ENCODE peak calls at places on chromosomes 16 and 17, in five cellular contexts. One of them, this sample, is unnamed.

GRCh38 chr17:71349908-71350600 is 770.8 kb upstream of the SOX9 start:
- DNase-seq in heart left ventricle: no peak
- DNase-seq in nephron progenitor cell: no peak
- DNase-seq in adrenal gland: no peak
- DNase-seq in CD8-positive, alpha-beta T cell: no peak
- DNase-seq in this sample: no peak

GRCh38 chr16:23516366-23517137 is 6.3 kb upstream of the GGA2 start:
- DNase-seq in heart left ventricle: no peak
- DNase-seq in nephron progenitor cell: no peak
- DNase-seq in adrenal gland: no peak
- DNase-seq in CD8-positive, alpha-beta T cell: no peak
- DNase-seq in this sample: no peak

GRCh38 chr16:53465606-53466290 is 31.5 kb downstream of the RBL2 start:
- DNase-seq in heart left ventricle: no peak
- DNase-seq in nephron progenitor cell: no peak
- DNase-seq in adrenal gland: peak; percentile 48
- DNase-seq in CD8-positive, alpha-beta T cell: no peak
- DNase-seq in this sample: no peak

GRCh38 chr17:45132302-45132568 is at the start of gene PLCD3:
- DNase-seq in heart left ventricle: no peak
- DNase-seq in nephron progenitor cell: peak; percentile 86
- DNase-seq in adrenal gland: no peak
- DNase-seq in CD8-positive, alpha-beta T cell: no peak
- DNase-seq in this sample: no peak

GRCh38 chr17:67478266-67479118 is 101.4 kb downstream of the PITPNC1 start:
- DNase-seq in heart left ventricle: no peak
- DNase-seq in nephron progenitor cell: no peak
- DNase-seq in adrenal gland: no peak
- DNase-seq in CD8-positive, alpha-beta T cell: peak; percentile 47
- DNase-seq in this sample: no peak

GRCh38 chr17:61414141-61414935 is 14.7 kb downstream of the TBX2 start:
- DNase-seq in heart left ventricle: peak; percentile 54
- DNase-seq in nephron progenitor cell: no peak
- DNase-seq in adrenal gland: peak; percentile 65
- DNase-seq in CD8-positive, alpha-beta T cell: no peak
- DNase-seq in this sample: no peak

GRCh38 chr16:72191551-72191950 is 19.6 kb upstream of the PMFBP1 start:
- DNase-seq in heart left ventricle: no peak
- DNase-seq in nephron progenitor cell: no peak
- DNase-seq in adrenal gland: no peak
- DNase-seq in CD8-positive, alpha-beta T cell: no peak
- DNase-seq in this sample: no peak

GRCh38 chr17:28763804-28764266 is 20.0 kb downstream of the TRAF4 start:
- DNase-seq in heart left ventricle: no peak
- DNase-seq in nephron progenitor cell: peak; percentile 79
- DNase-seq in adrenal gland: peak; percentile 83
- DNase-seq in CD8-positive, alpha-beta T cell: peak; percentile 84
- DNase-seq in this sample: peak; percentile 66

GRCh38 chr16:50251375-50252081 is 14.8 kb upstream of the ADCY7 start:
- DNase-seq in heart left ventricle: no peak
- DNase-seq in nephron progenitor cell: no peak
- DNase-seq in adrenal gland: no peak
- DNase-seq in CD8-positive, alpha-beta T cell: no peak
- DNase-seq in this sample: no peak

GRCh38 chr17:20189322-20189721 is 180.2 kb downstream of the SPECC1 start:
- DNase-seq in heart left ventricle: no peak
- DNase-seq in nephron progenitor cell: no peak
- DNase-seq in adrenal gland: peak; percentile 50
- DNase-seq in CD8-positive, alpha-beta T cell: no peak
- DNase-seq in this sample: no peak

GRCh38 chr16:46908540-46909372 is 24.6 kb downstream of the GPT2 start:
- DNase-seq in heart left ventricle: peak; percentile 36
- DNase-seq in nephron progenitor cell: peak; percentile 85
- DNase-seq in adrenal gland: peak; percentile 38
- DNase-seq in CD8-positive, alpha-beta T cell: peak; percentile 74
- DNase-seq in this sample: peak; percentile 66

GRCh38 chr17:6303664-6304063 is 131.3 kb downstream of the AIPL1 start:
- DNase-seq in heart left ventricle: no peak
- DNase-seq in nephron progenitor cell: peak; percentile 85
- DNase-seq in adrenal gland: peak; percentile 20
- DNase-seq in CD8-positive, alpha-beta T cell: no peak
- DNase-seq in this sample: peak; percentile 52

GRCh38 chr16:22183901-22184614 is 21.8 kb downstream of the SDR42E2 start:
- DNase-seq in heart left ventricle: no peak
- DNase-seq in nephron progenitor cell: peak; percentile 25
- DNase-seq in adrenal gland: no peak
- DNase-seq in CD8-positive, alpha-beta T cell: no peak
- DNase-seq in this sample: no peak

GRCh38 chr16:25734473-25735100 is 42.8 kb downstream of the HS3ST4 start:
- DNase-seq in heart left ventricle: no peak
- DNase-seq in nephron progenitor cell: no peak
- DNase-seq in adrenal gland: no peak
- DNase-seq in CD8-positive, alpha-beta T cell: no peak
- DNase-seq in this sample: no peak

GRCh38 chr16:67277294-67277998 is 1.9 kb upstream of the PLEKHG4 start:
- DNase-seq in heart left ventricle: peak; percentile 72
- DNase-seq in nephron progenitor cell: no peak
- DNase-seq in adrenal gland: peak; percentile 91
- DNase-seq in CD8-positive, alpha-beta T cell: no peak
- DNase-seq in this sample: no peak

GRCh38 chr16:81468269-81468902 is 23.8 kb downstream of the CMIP start:
- DNase-seq in heart left ventricle: no peak
- DNase-seq in nephron progenitor cell: no peak
- DNase-seq in adrenal gland: no peak
- DNase-seq in CD8-positive, alpha-beta T cell: no peak
- DNase-seq in this sample: no peak

GRCh38 chr16:70380205-70380918 is 33.7 kb downstream of the DDX19A start:
- DNase-seq in heart left ventricle: peak; percentile 57
- DNase-seq in nephron progenitor cell: peak; percentile 60
- DNase-seq in adrenal gland: peak; percentile 59
- DNase-seq in CD8-positive, alpha-beta T cell: peak; percentile 80
- DNase-seq in this sample: peak; percentile 30

GRCh38 chr16:27819881-27820610 is 243.5 kb downstream of the GSG1L start:
- DNase-seq in heart left ventricle: no peak
- DNase-seq in nephron progenitor cell: no peak
- DNase-seq in adrenal gland: no peak
- DNase-seq in CD8-positive, alpha-beta T cell: no peak
- DNase-seq in this sample: no peak

GRCh38 chr17:21200590-21201301 is 13.2 kb downstream of the TMEM11 start:
- DNase-seq in heart left ventricle: no peak
- DNase-seq in nephron progenitor cell: no peak
- DNase-seq in adrenal gland: no peak
- DNase-seq in CD8-positive, alpha-beta T cell: no peak
- DNase-seq in this sample: no peak

GRCh38 chr17:1111599-1112443 is 68.0 kb downstream of the ABR start:
- DNase-seq in heart left ventricle: peak; percentile 64
- DNase-seq in nephron progenitor cell: no peak
- DNase-seq in adrenal gland: peak; percentile 56
- DNase-seq in CD8-positive, alpha-beta T cell: no peak
- DNase-seq in this sample: no peak

GRCh38 chr17:19812407-19812806 is 55.3 kb downstream of the ULK2 start:
- DNase-seq in heart left ventricle: no peak
- DNase-seq in nephron progenitor cell: no peak
- DNase-seq in adrenal gland: no peak
- DNase-seq in CD8-positive, alpha-beta T cell: no peak
- DNase-seq in this sample: no peak

GRCh38 chr16:10130482-10130996 is 51.7 kb downstream of the GRIN2A start:
- DNase-seq in heart left ventricle: no peak
- DNase-seq in nephron progenitor cell: no peak
- DNase-seq in adrenal gland: no peak
- DNase-seq in CD8-positive, alpha-beta T cell: no peak
- DNase-seq in this sample: no peak

GRCh38 chr17:13346592-13346991 is 255.1 kb downstream of the HS3ST3A1 start:
- DNase-seq in heart left ventricle: no peak
- DNase-seq in nephron progenitor cell: no peak
- DNase-seq in adrenal gland: no peak
- DNase-seq in CD8-positive, alpha-beta T cell: no peak
- DNase-seq in this sample: no peak

GRCh38 chr16:49503242-49504022 is 129.8 kb downstream of the C16orf78 start:
- DNase-seq in heart left ventricle: no peak
- DNase-seq in nephron progenitor cell: no peak
- DNase-seq in adrenal gland: peak; percentile 7
- DNase-seq in CD8-positive, alpha-beta T cell: no peak
- DNase-seq in this sample: no peak

GRCh38 chr17:77619326-77619725 is 339.2 kb upstream of the TNRC6C start:
- DNase-seq in heart left ventricle: no peak
- DNase-seq in nephron progenitor cell: no peak
- DNase-seq in adrenal gland: no peak
- DNase-seq in CD8-positive, alpha-beta T cell: no peak
- DNase-seq in this sample: no peak

GRCh38 chr17:77615672-77616242 is 342.7 kb upstream of the TNRC6C start:
- DNase-seq in heart left ventricle: no peak
- DNase-seq in nephron progenitor cell: no peak
- DNase-seq in adrenal gland: no peak
- DNase-seq in CD8-positive, alpha-beta T cell: no peak
- DNase-seq in this sample: no peak

GRCh38 chr17:50221500-50222480 is 20.4 kb upstream of the COL1A1 start:
- DNase-seq in heart left ventricle: no peak
- DNase-seq in nephron progenitor cell: no peak
- DNase-seq in adrenal gland: no peak
- DNase-seq in CD8-positive, alpha-beta T cell: no peak
- DNase-seq in this sample: no peak

GRCh38 chr17:72119963-72120877 is 600 bp upstream of the SOX9 start:
- DNase-seq in heart left ventricle: peak; percentile 52
- DNase-seq in nephron progenitor cell: peak; percentile 66
- DNase-seq in adrenal gland: peak; percentile 26
- DNase-seq in CD8-positive, alpha-beta T cell: no peak
- DNase-seq in this sample: peak; percentile 46

GRCh38 chr17:80566054-80566400 is 21.4 kb downstream of the RPTOR start:
- DNase-seq in heart left ventricle: no peak
- DNase-seq in nephron progenitor cell: no peak
- DNase-seq in adrenal gland: no peak
- DNase-seq in CD8-positive, alpha-beta T cell: no peak
- DNase-seq in this sample: no peak

GRCh38 chr16:56192971-56193936 is 2.0 kb downstream of the GNAO1 start:
- DNase-seq in heart left ventricle: no peak
- DNase-seq in nephron progenitor cell: peak; percentile 38
- DNase-seq in adrenal gland: no peak
- DNase-seq in CD8-positive, alpha-beta T cell: no peak
- DNase-seq in this sample: no peak

GRCh38 chr16:1821861-1822611 is 4.6 kb downstream of the HAGH start:
- DNase-seq in heart left ventricle: no peak
- DNase-seq in nephron progenitor cell: no peak
- DNase-seq in adrenal gland: no peak
- DNase-seq in CD8-positive, alpha-beta T cell: no peak
- DNase-seq in this sample: no peak

GRCh38 chr16:686459-687260 is 2.5 kb upstream of the JMJD8 start:
- DNase-seq in heart left ventricle: no peak
- DNase-seq in nephron progenitor cell: no peak
- DNase-seq in adrenal gland: no peak
- DNase-seq in CD8-positive, alpha-beta T cell: no peak
- DNase-seq in this sample: no peak

GRCh38 chr16:684067-684794 is at the start of gene JMJD8:
- DNase-seq in heart left ventricle: peak; percentile 98
- DNase-seq in nephron progenitor cell: peak; percentile 97
- DNase-seq in adrenal gland: peak; percentile 97
- DNase-seq in CD8-positive, alpha-beta T cell: peak; percentile 97
- DNase-seq in this sample: peak; percentile 91

GRCh38 chr16:687499-687898 is 2.7 kb downstream of the WDR24 start:
- DNase-seq in heart left ventricle: no peak
- DNase-seq in nephron progenitor cell: no peak
- DNase-seq in adrenal gland: no peak
- DNase-seq in CD8-positive, alpha-beta T cell: no peak
- DNase-seq in this sample: no peak

GRCh38 chr16:684961-685696 is 995 bp upstream of the JMJD8 start:
- DNase-seq in heart left ventricle: peak; percentile 51
- DNase-seq in nephron progenitor cell: no peak
- DNase-seq in adrenal gland: no peak
- DNase-seq in CD8-positive, alpha-beta T cell: no peak
- DNase-seq in this sample: no peak

GRCh38 chr16:685967-686366 is 1.8 kb upstream of the JMJD8 start:
- DNase-seq in heart left ventricle: no peak
- DNase-seq in nephron progenitor cell: peak; percentile 65
- DNase-seq in adrenal gland: peak; percentile 66
- DNase-seq in CD8-positive, alpha-beta T cell: no peak
- DNase-seq in this sample: no peak
- TF ChIP-seq CTCF in heart left ventricle: peak; percentile 41
- TF ChIP-seq CTCF in nephron progenitor cell: peak; percentile 45
- TF ChIP-seq CTCF in adrenal gland: peak; percentile 45
- TF ChIP-seq CTCF in CD8-positive, alpha-beta T cell: no peak
- TF ChIP-seq CTCF in this sample: peak; percentile 52

GRCh38 chr16:88857728-88858339 is 907 bp downstream of the TRAPPC2L start:
- DNase-seq in heart left ventricle: peak; percentile 75
- DNase-seq in nephron progenitor cell: peak; percentile 75
- DNase-seq in adrenal gland: peak; percentile 82
- DNase-seq in CD8-positive, alpha-beta T cell: peak; percentile 79
- DNase-seq in this sample: peak; percentile 64
- TF ChIP-seq CTCF in heart left ventricle: peak; percentile 75
- TF ChIP-seq CTCF in nephron progenitor cell: peak; percentile 60
- TF ChIP-seq CTCF in adrenal gland: peak; percentile 62
- TF ChIP-seq CTCF in CD8-positive, alpha-beta T cell: peak; percentile 73
- TF ChIP-seq CTCF in this sample: peak; percentile 77

GRCh38 chr17:39994448-39994847 is 13.8 kb downstream of the PSMD3 start:
- DNase-seq in heart left ventricle: no peak
- DNase-seq in nephron progenitor cell: no peak
- DNase-seq in adrenal gland: no peak
- DNase-seq in CD8-positive, alpha-beta T cell: no peak
- DNase-seq in this sample: no peak
- TF ChIP-seq CTCF in heart left ventricle: no peak
- TF ChIP-seq CTCF in nephron progenitor cell: no peak
- TF ChIP-seq CTCF in adrenal gland: no peak
- TF ChIP-seq CTCF in CD8-positive, alpha-beta T cell: no peak
- TF ChIP-seq CTCF in this sample: no peak

GRCh38 chr16:85629853-85630252 is 16.7 kb downstream of the GSE1 start:
- DNase-seq in heart left ventricle: no peak
- DNase-seq in nephron progenitor cell: no peak
- DNase-seq in adrenal gland: no peak
- DNase-seq in CD8-positive, alpha-beta T cell: no peak
- DNase-seq in this sample: no peak

GRCh38 chr16:85629326-85629725 is 16.2 kb downstream of the GSE1 start:
- DNase-seq in heart left ventricle: peak; percentile 64
- DNase-seq in nephron progenitor cell: no peak
- DNase-seq in adrenal gland: peak; percentile 72
- DNase-seq in CD8-positive, alpha-beta T cell: no peak
- DNase-seq in this sample: no peak

GRCh38 chr16:85627102-85627834 is 14.1 kb downstream of the GSE1 start:
- DNase-seq in heart left ventricle: no peak
- DNase-seq in nephron progenitor cell: no peak
- DNase-seq in adrenal gland: no peak
- DNase-seq in CD8-positive, alpha-beta T cell: no peak
- DNase-seq in this sample: no peak

GRCh38 chr16:85627835-85628556 is 14.9 kb downstream of the GSE1 start:
- DNase-seq in heart left ventricle: peak; percentile 78
- DNase-seq in nephron progenitor cell: no peak
- DNase-seq in adrenal gland: no peak
- DNase-seq in CD8-positive, alpha-beta T cell: no peak
- DNase-seq in this sample: no peak

DNA sequence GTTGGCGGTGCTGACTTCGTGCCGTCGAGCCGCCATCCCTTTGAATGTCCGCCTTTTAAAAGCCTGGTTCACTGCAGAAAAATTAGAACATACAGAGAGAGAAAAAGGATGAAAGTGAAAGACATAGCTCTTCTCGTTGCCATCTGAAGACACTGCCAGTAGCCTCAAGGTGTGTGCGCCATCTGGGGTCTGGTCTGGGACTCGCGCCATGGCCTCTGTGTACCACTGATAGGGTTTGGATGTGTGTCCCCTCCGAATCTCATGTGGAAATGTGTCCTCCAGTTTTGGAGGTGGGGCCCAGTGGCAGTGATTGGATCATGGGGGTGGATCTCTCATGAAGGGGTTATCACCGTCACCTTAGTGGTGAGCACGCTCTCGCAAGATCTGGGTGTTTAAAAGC is 15.5 kb downstream of the GSE1 start:
- DNase-seq in heart left ventricle: no peak
- DNase-seq in nephron progenitor cell: no peak
- DNase-seq in adrenal gland: no peak
- DNase-seq in CD8-positive, alpha-beta T cell: no peak
- DNase-seq in this sample: no peak
- TF ChIP-seq CTCF in heart left ventricle: no peak
- TF ChIP-seq CTCF in nephron progenitor cell: no peak
- TF ChIP-seq CTCF in adrenal gland: no peak
- TF ChIP-seq CTCF in CD8-positive, alpha-beta T cell: no peak
- TF ChIP-seq CTCF in this sample: peak; percentile 15